ENCODE peak calls at places on chromosomes 12 and 14, in four cellular contexts. W, N, O and E are unnamed samples.

GRCh38 chr14:27553820-27554219 is 956.0 kb upstream of the NOVA1 start:
- DNase-seq in O (no peak), W (peak), N (no peak), E (peak)

GRCh38 chr14:73180385-73180805 is 44.1 kb downstream of the PSEN1 start:
- DNase-seq in N (no peak), W (no peak), O (peak), E (no peak)

GRCh38 chr14:61753631-61754030 is 8.6 kb upstream of the SNAPC1 start:
- DNase-seq in O (peak), W (no peak), N (no peak), E (peak)

GRCh38 chr12:70094467-70094866 is 148.8 kb upstream of the CNOT2 start:
- DNase-seq in W (peak), O (no peak), N (no peak), E (no peak)

GRCh38 chr14:99425272-99425681 is 55.4 kb downstream of the SETD3 start:
- DNase-seq in W (no peak), O (no peak), N (no peak), E (no peak)

GRCh38 chr12:6183689-6184441 is 16.3 kb upstream of the CD9 start:
- DNase-seq in O (no peak), W (no peak), N (no peak), E (no peak)

GRCh38 chr14:52876806-52877205 is 74.0 kb downstream of the FERMT2 start:
- DNase-seq in O (no peak), W (no peak), N (no peak), E (no peak)

GRCh38 chr14:38108681-38109080 is 99.0 kb upstream of the SSTR1 start:
- DNase-seq in N (no peak), W (no peak), O (no peak), E (no peak)

GRCh38 chr14:76768201-76768656 is 7.0 kb downstream of the VASH1 start:
- DNase-seq in N (no peak), O (no peak), W (peak), E (peak)

GRCh38 chr14:33406766-33407165 is 468.1 kb downstream of the NPAS3 start:
- DNase-seq in W (peak), O (no peak), N (no peak), E (no peak)

GRCh38 chr12:124928912-124929530 is 14.6 kb upstream of the UBC start:
- DNase-seq in N (no peak), O (no peak), W (no peak), E (no peak)

GRCh38 chr12:88181881-88182280 is 39.8 kb downstream of the TMTC3 start:
- DNase-seq in W (no peak), N (no peak), O (peak), E (no peak)

GRCh38 chr14:102187044-102187443 is 47.3 kb downstream of the WDR20 start:
- DNase-seq in O (peak), N (no peak), W (no peak), E (no peak)

GRCh38 chr12:78835493-78835892 is 29.1 kb upstream of the SYT1 start:
- DNase-seq in N (no peak), O (no peak), W (no peak), E (peak)

GRCh38 chr12:131671276-131671675 is 39.6 kb upstream of the SFSWAP start:
- DNase-seq in N (no peak), O (no peak), W (no peak), E (no peak)

GRCh38 chr12:118983147-118983824 is 1.9 kb downstream of the SRRM4 start:
- DNase-seq in O (no peak), W (no peak), N (no peak), E (no peak)

GRCh38 chr14:56659964-56660551 is 80.5 kb downstream of the TMEM260 start:
- DNase-seq in O (peak), W (peak), N (peak), E (peak)

GRCh38 chr12:27780612-27781408 is 774 bp upstream of the MANSC4 start:
- DNase-seq in O (peak), N (peak), W (peak), E (peak)

GRCh38 chr12:69417741-69418167 is 52.4 kb upstream of the FRS2 start:
- DNase-seq in N (no peak), O (no peak), W (no peak), E (no peak)

GRCh38 chr12:124036117-124037109 is 63.4 kb downstream of the ZNF664 start:
- DNase-seq in W (peak), N (peak), O (peak), E (peak)

GRCh38 chr12:132004946-132005345 is 55.2 kb downstream of the EP400 start:
- DNase-seq in W (no peak), O (no peak), N (no peak), E (no peak)

GRCh38 chr14:69357544-69358200 is 40.4 kb downstream of the ERH start:
- DNase-seq in W (no peak), N (no peak), O (no peak), E (no peak)

GRCh38 chr14:56379956-56380355 is 199.6 kb upstream of the TMEM260 start:
- DNase-seq in N (no peak), O (no peak), W (no peak), E (no peak)

GRCh38 chr12:5258966-5259365 is 172.9 kb upstream of the NTF3 start:
- DNase-seq in O (no peak), N (no peak), W (no peak), E (no peak)

GRCh38 chr12:59646636-59647035 is 50.8 kb downstream of the SLC16A7 start:
- DNase-seq in N (no peak), O (no peak), W (no peak), E (no peak)

GRCh38 chr14:73245401-73246325 is 8.4 kb downstream of the PAPLN start:
- DNase-seq in O (peak), W (peak), N (no peak), E (peak)

GRCh38 chr12:26149963-26150362 is 25.1 kb upstream of the BHLHE41 start:
- DNase-seq in W (no peak), O (no peak), N (no peak), E (no peak)

GRCh38 chr12:121214171-121214777 is 4.3 kb downstream of the P2RX4 start:
- DNase-seq in W (no peak), N (no peak), O (peak), E (no peak)

GRCh38 chr14:21940887-21941855 is 267.6 kb upstream of the OR4E1 start:
- DNase-seq in O (peak), N (no peak), W (peak), E (peak)

GRCh38 chr14:23577004-23577681 is 1.4 kb downstream of the JPH4 start:
- DNase-seq in O (peak), W (peak), N (no peak), E (peak)

GRCh38 chr12:11719678-11720099 is 70.2 kb downstream of the ETV6 start:
- DNase-seq in N (no peak), O (no peak), W (no peak), E (peak)

GRCh38 chr14:100144996-100145646 is 14.3 kb downstream of the DEGS2 start:
- DNase-seq in N (no peak), O (peak), W (no peak), E (no peak)

GRCh38 chr14:22740020-22740419 is 26.5 kb upstream of the OXA1L start:
- DNase-seq in N (no peak), O (no peak), W (no peak), E (no peak)

GRCh38 chr14:81765654-81766275 is 232.1 kb upstream of the SEL1L start:
- DNase-seq in W (no peak), N (peak), O (no peak), E (no peak)

GRCh38 chr12:102806592-102806991 is 110.5 kb downstream of the PAH start:
- DNase-seq in W (peak), O (no peak), N (no peak), E (peak)

GRCh38 chr14:40847496-40847895 is 759.2 kb upstream of the LRFN5 start:
- DNase-seq in O (no peak), W (no peak), N (no peak), E (no peak)

DNA sequence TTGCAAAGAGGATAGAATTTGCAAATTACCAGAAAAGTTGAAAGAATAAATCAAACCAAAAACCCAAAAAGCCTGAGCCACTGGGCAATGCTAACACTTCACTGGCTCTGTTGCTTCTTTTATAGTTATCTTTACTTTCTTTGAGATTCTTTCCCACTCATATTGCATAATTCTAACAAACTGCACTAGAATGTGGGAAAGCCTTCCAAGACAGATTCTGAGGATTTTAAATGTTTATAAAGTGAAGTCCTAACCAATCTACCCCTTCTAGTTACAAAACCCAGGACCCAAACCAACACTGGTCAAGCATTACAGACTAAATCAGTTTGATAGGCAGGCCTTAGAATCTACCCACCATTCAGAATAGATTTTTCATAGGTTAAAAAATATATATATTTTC is 150.9 kb downstream of the MED13L start:
- DNase-seq in W (no peak), N (no peak), O (no peak), E (no peak)
- TF ChIP-seq EZH2phosphoT487 in W (no peak), N (no peak), O (no peak), E (no peak)

GRCh38 chr12:20808521-20808920 is 2.0 kb upstream of the SLCO1B3 start:
- DNase-seq in O (no peak), N (no peak), W (no peak), E (no peak)
- TF ChIP-seq EZH2phosphoT487 in O (no peak), N (no peak), W (no peak), E (no peak)

GRCh38 chr14:80464531-80465149 is 253.3 kb upstream of the DIO2 start:
- DNase-seq in N (no peak), W (peak), O (peak), E (peak)
- TF ChIP-seq EZH2phosphoT487 in N (no peak), W (no peak), O (no peak), E (no peak)

DNA sequence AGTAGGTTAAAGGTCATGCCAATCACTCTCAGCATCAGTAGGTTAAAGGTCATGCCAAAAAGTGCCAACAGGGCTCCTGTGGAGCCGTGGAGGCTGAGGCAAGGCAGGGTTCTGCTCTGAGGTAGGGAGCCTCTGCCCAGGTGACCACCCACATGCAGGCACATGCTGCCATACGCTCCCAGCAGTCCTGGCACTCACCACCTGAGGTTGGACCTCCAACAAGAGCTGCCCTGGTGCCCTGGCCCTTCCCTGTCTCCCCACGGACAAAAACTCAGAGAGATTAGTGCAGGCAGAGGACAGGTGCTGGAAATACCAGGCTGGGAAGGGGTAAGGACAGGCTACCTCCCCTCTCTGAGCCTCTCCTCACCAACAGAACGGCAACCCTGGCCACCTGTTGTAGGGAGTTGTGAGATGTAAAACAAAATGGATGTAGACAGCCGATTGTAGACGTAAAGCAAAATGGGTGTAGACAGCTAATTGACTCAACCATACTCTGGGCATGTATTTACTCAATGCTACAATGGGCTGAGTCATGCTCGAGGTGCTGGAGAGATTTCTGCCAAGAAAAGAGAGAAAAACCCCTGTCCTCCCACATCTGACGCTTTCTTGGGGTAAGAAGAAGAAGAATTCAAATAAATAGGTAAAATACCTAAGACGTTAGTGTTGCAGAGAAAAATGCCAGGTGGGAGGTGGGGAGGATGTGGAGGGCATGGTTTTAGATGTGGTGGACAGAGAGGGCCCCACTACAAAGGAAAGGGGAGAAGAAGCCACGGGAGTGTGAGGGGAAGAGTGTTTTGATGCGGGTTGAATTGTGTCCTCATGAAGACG is 32.4 kb downstream of the LTBP2 start:
- DNase-seq in N (no peak), W (no peak), O (no peak), E (no peak)
- TF ChIP-seq EZH2phosphoT487 in N (no peak), W (no peak), O (no peak), E (no peak)

GRCh38 chr14:54026671-54027070 is 70.0 kb upstream of the BMP4 start:
- DNase-seq in W (no peak), N (no peak), O (peak), E (no peak)

GRCh38 chr14:54023027-54023426 is 66.4 kb upstream of the BMP4 start:
- DNase-seq in W (no peak), N (peak), O (no peak), E (no peak)

GRCh38 chr14:54025661-54026060 is 69.0 kb upstream of the BMP4 start:
- DNase-seq in N (no peak), O (no peak), W (no peak), E (peak)
- TF ChIP-seq EZH2phosphoT487 in N (no peak), O (no peak), W (no peak), E (no peak)

GRCh38 chr12:133233993-133234564 is 1.6 kb downstream of the ANHX start:
- DNase-seq in W (no peak), O (peak), N (no peak), E (no peak)
- TF ChIP-seq EZH2phosphoT487 in W (no peak), O (no peak), N (no peak), E (no peak)

GRCh38 chr14:103721334-103722120 is 5.9 kb downstream of the ZFYVE21 start:
- DNase-seq in W (no peak), N (no peak), O (no peak), E (no peak)
- TF ChIP-seq EZH2phosphoT487 in W (no peak), N (no peak), O (no peak), E (no peak)

DNA sequence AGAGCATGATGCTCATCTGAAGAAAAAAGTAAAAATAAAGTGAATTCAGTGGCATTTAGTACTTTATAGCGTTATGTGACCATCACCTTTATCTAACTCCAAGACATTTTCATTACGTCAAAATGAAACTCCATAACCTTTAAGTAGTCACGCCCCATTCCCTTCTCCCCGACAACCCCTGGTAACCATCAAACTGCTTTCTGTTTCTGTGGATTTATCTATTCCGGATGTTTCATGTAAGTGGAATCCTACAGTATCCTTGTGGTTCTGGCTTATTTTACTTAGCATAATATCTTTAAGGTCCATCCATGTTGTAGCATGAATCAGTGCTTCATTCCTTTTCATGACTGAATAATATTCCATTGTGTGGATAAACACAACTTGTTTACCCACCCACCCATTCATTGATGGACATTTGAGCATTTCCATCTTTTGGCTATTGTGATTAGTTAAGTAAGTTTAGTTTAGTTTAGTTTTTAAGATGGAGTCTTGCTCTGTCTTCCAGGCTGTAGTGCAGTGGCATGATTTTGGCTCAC is 18.5 kb upstream of the MAP1LC3B2 start:
- DNase-seq in O (no peak), N (no peak), W (no peak), E (no peak)
- TF ChIP-seq EZH2phosphoT487 in O (no peak), N (no peak), W (no peak), E (no peak)